ENCODE peak calls at places on chromosomes 1 and 21, in five cellular contexts. W is putamen, H is tibial artery, M is AG04449, Q is Right ventricle myocardium superior. B is an unnamed sample.

GRCh38 chr21:24590261-24590660 is 1017.0 kb downstream of the MRPL39 start:
- DNase-seq in W (no peak), H (no peak), M (no peak), Q (no peak), B (no peak)

GRCh38 chr1:27122652-27123051 is 32.3 kb downstream of the SLC9A1 start:
- DNase-seq in W (no peak), H (peak), M (no peak), Q (peak), B (peak)

GRCh38 chr21:31780944-31781343 is 49.0 kb upstream of the SCAF4 start:
- DNase-seq in W (no peak), H (no peak), M (no peak), Q (no peak), B (no peak)

GRCh38 chr1:81654147-81654546 is 146.6 kb upstream of the ADGRL2 start:
- DNase-seq in W (no peak), H (no peak), M (no peak), Q (no peak), B (no peak)

GRCh38 chr1:205226868-205227583 is 720 bp upstream of the TMCC2 start:
- DNase-seq in W (no peak), H (no peak), M (no peak), Q (no peak), B (peak)

GRCh38 chr1:231138221-231138620 is 23.6 kb upstream of the TRIM67 start:
- DNase-seq in W (no peak), H (no peak), M (no peak), Q (no peak), B (no peak)

GRCh38 chr1:151401125-151401788 is 1.9 kb downstream of the PSMB4 start:
- DNase-seq in W (no peak), H (no peak), M (no peak), Q (no peak), B (peak)

GRCh38 chr1:206941766-206942418 is 4.4 kb downstream of the PIGR start:
- DNase-seq in W (no peak), H (no peak), M (no peak), Q (no peak), B (no peak)